ENCODE peak calls at places on chromosomes 7 and 10, in nine cellular contexts. One of them, this sample, is unnamed.

GRCh38 chr7:144854839-144855424 is 19.1 kb upstream of the TPK1 start:
- DNase-seq in fibroblast of lung: peak
- DNase-seq in brain microvascular endothelial cell: peak
- DNase-seq in AG09319: no peak
- DNase-seq in CD8-positive, alpha-beta T cell: no peak
- DNase-seq in hepatocyte: peak
- DNase-seq in psoas muscle: no peak
- DNase-seq in fibroblast of pulmonary artery: peak
- DNase-seq in mesothelial cell of epicardium: no peak
- DNase-seq in this sample: no peak

GRCh38 chr10:84818956-84819355 is 490.6 kb downstream of the CCSER2 start:
- DNase-seq in hepatocyte: no peak
- DNase-seq in psoas muscle: no peak
- DNase-seq in fibroblast of pulmonary artery: no peak
- DNase-seq in fibroblast of lung: no peak
- DNase-seq in mesothelial cell of epicardium: no peak
- DNase-seq in CD8-positive, alpha-beta T cell: no peak
- DNase-seq in brain microvascular endothelial cell: no peak
- DNase-seq in AG09319: no peak
- DNase-seq in this sample: no peak

GRCh38 chr7:79810945-79811344 is 323.7 kb upstream of the GNAI1 start:
- DNase-seq in CD8-positive, alpha-beta T cell: no peak
- DNase-seq in psoas muscle: no peak
- DNase-seq in brain microvascular endothelial cell: no peak
- DNase-seq in hepatocyte: no peak
- DNase-seq in mesothelial cell of epicardium: no peak
- DNase-seq in fibroblast of lung: peak
- DNase-seq in fibroblast of pulmonary artery: peak
- DNase-seq in AG09319: no peak
- DNase-seq in this sample: no peak

GRCh38 chr7:55069271-55069792 is 50.5 kb downstream of the EGFR start:
- DNase-seq in psoas muscle: no peak
- DNase-seq in mesothelial cell of epicardium: no peak
- DNase-seq in fibroblast of lung: no peak
- DNase-seq in hepatocyte: no peak
- DNase-seq in brain microvascular endothelial cell: no peak
- DNase-seq in AG09319: no peak
- DNase-seq in CD8-positive, alpha-beta T cell: no peak
- DNase-seq in fibroblast of pulmonary artery: no peak
- DNase-seq in this sample: no peak

GRCh38 chr7:133052357-133052756 is 29.5 kb downstream of the CHCHD3 start:
- DNase-seq in mesothelial cell of epicardium: no peak
- DNase-seq in fibroblast of pulmonary artery: no peak
- DNase-seq in CD8-positive, alpha-beta T cell: no peak
- DNase-seq in psoas muscle: no peak
- DNase-seq in fibroblast of lung: no peak
- DNase-seq in AG09319: no peak
- DNase-seq in hepatocyte: no peak
- DNase-seq in brain microvascular endothelial cell: no peak
- DNase-seq in this sample: no peak

GRCh38 chr10:129941199-129942018 is 22.7 kb downstream of the EBF3 start:
- DNase-seq in brain microvascular endothelial cell: no peak
- DNase-seq in AG09319: no peak
- DNase-seq in psoas muscle: no peak
- DNase-seq in mesothelial cell of epicardium: no peak
- DNase-seq in CD8-positive, alpha-beta T cell: no peak
- DNase-seq in fibroblast of lung: no peak
- DNase-seq in hepatocyte: no peak
- DNase-seq in fibroblast of pulmonary artery: no peak
- DNase-seq in this sample: no peak

GRCh38 chr10:1416456-1417037 is 320.8 kb downstream of the ADARB2 start:
- DNase-seq in hepatocyte: no peak
- DNase-seq in brain microvascular endothelial cell: no peak
- DNase-seq in fibroblast of pulmonary artery: no peak
- DNase-seq in fibroblast of lung: no peak
- DNase-seq in AG09319: no peak
- DNase-seq in psoas muscle: no peak
- DNase-seq in CD8-positive, alpha-beta T cell: peak
- DNase-seq in mesothelial cell of epicardium: no peak
- DNase-seq in this sample: no peak

GRCh38 chr10:100904903-100905302 is 7.9 kb upstream of the SLF2 start:
- DNase-seq in fibroblast of lung: no peak
- DNase-seq in psoas muscle: no peak
- DNase-seq in hepatocyte: no peak
- DNase-seq in brain microvascular endothelial cell: no peak
- DNase-seq in CD8-positive, alpha-beta T cell: no peak
- DNase-seq in mesothelial cell of epicardium: no peak
- DNase-seq in AG09319: no peak
- DNase-seq in fibroblast of pulmonary artery: no peak
- DNase-seq in this sample: no peak

GRCh38 chr10:93844979-93845626 is 48.7 kb upstream of the SLC35G1 start:
- DNase-seq in mesothelial cell of epicardium: no peak
- DNase-seq in AG09319: no peak
- DNase-seq in brain microvascular endothelial cell: no peak
- DNase-seq in psoas muscle: no peak
- DNase-seq in fibroblast of pulmonary artery: no peak
- DNase-seq in hepatocyte: no peak
- DNase-seq in fibroblast of lung: no peak
- DNase-seq in CD8-positive, alpha-beta T cell: no peak
- DNase-seq in this sample: no peak

GRCh38 chr7:31033674-31034073 is 18.4 kb upstream of the ADCYAP1R1 start:
- DNase-seq in mesothelial cell of epicardium: no peak
- DNase-seq in brain microvascular endothelial cell: no peak
- DNase-seq in fibroblast of lung: no peak
- DNase-seq in psoas muscle: no peak
- DNase-seq in hepatocyte: no peak
- DNase-seq in AG09319: no peak
- DNase-seq in CD8-positive, alpha-beta T cell: no peak
- DNase-seq in fibroblast of pulmonary artery: no peak
- DNase-seq in this sample: no peak

GRCh38 chr7:2821161-2821841 is 22.8 kb downstream of the GNA12 start:
- DNase-seq in hepatocyte: no peak
- DNase-seq in fibroblast of pulmonary artery: peak
- DNase-seq in mesothelial cell of epicardium: no peak
- DNase-seq in brain microvascular endothelial cell: no peak
- DNase-seq in AG09319: no peak
- DNase-seq in psoas muscle: no peak
- DNase-seq in CD8-positive, alpha-beta T cell: no peak
- DNase-seq in fibroblast of lung: peak
- DNase-seq in this sample: no peak

GRCh38 chr10:68105820-68106219 is 3.5 kb upstream of the MYPN start:
- DNase-seq in fibroblast of lung: peak
- DNase-seq in fibroblast of pulmonary artery: peak
- DNase-seq in mesothelial cell of epicardium: no peak
- DNase-seq in hepatocyte: no peak
- DNase-seq in AG09319: no peak
- DNase-seq in brain microvascular endothelial cell: peak
- DNase-seq in psoas muscle: no peak
- DNase-seq in CD8-positive, alpha-beta T cell: no peak
- DNase-seq in this sample: no peak

GRCh38 chr10:74923556-74923955 is 97.2 kb downstream of the KAT6B start:
- DNase-seq in fibroblast of pulmonary artery: no peak
- DNase-seq in hepatocyte: no peak
- DNase-seq in fibroblast of lung: peak
- DNase-seq in CD8-positive, alpha-beta T cell: no peak
- DNase-seq in psoas muscle: no peak
- DNase-seq in brain microvascular endothelial cell: no peak
- DNase-seq in AG09319: no peak
- DNase-seq in mesothelial cell of epicardium: no peak
- DNase-seq in this sample: no peak

GRCh38 chr7:91240546-91240945 is 23.7 kb upstream of the FZD1 start:
- DNase-seq in psoas muscle: no peak
- DNase-seq in mesothelial cell of epicardium: no peak
- DNase-seq in fibroblast of pulmonary artery: peak
- DNase-seq in fibroblast of lung: peak
- DNase-seq in AG09319: peak
- DNase-seq in brain microvascular endothelial cell: no peak
- DNase-seq in hepatocyte: no peak
- DNase-seq in CD8-positive, alpha-beta T cell: no peak
- DNase-seq in this sample: no peak

GRCh38 chr10:106474891-106475290 is 689.6 kb downstream of the SORCS1 start:
- DNase-seq in hepatocyte: no peak
- DNase-seq in mesothelial cell of epicardium: no peak
- DNase-seq in psoas muscle: no peak
- DNase-seq in fibroblast of lung: no peak
- DNase-seq in fibroblast of pulmonary artery: no peak
- DNase-seq in AG09319: peak
- DNase-seq in brain microvascular endothelial cell: no peak
- DNase-seq in CD8-positive, alpha-beta T cell: no peak
- DNase-seq in this sample: no peak

GRCh38 chr10:80454526-80455460 is 683 bp downstream of the TSPAN14 start:
- DNase-seq in mesothelial cell of epicardium: no peak
- DNase-seq in fibroblast of lung: peak
- DNase-seq in AG09319: no peak
- DNase-seq in hepatocyte: peak
- DNase-seq in fibroblast of pulmonary artery: peak
- DNase-seq in CD8-positive, alpha-beta T cell: peak
- DNase-seq in psoas muscle: peak
- DNase-seq in brain microvascular endothelial cell: no peak
- DNase-seq in this sample: no peak

GRCh38 chr10:36578306-36578705 is 547.1 kb upstream of the ANKRD30A start:
- DNase-seq in CD8-positive, alpha-beta T cell: no peak
- DNase-seq in fibroblast of lung: peak
- DNase-seq in fibroblast of pulmonary artery: peak
- DNase-seq in mesothelial cell of epicardium: no peak
- DNase-seq in hepatocyte: no peak
- DNase-seq in AG09319: no peak
- DNase-seq in brain microvascular endothelial cell: peak
- DNase-seq in psoas muscle: no peak
- DNase-seq in this sample: no peak

GRCh38 chr10:114103286-114103685 is 59.6 kb downstream of the ADRB1 start:
- DNase-seq in fibroblast of lung: peak
- DNase-seq in hepatocyte: peak
- DNase-seq in CD8-positive, alpha-beta T cell: no peak
- DNase-seq in fibroblast of pulmonary artery: peak
- DNase-seq in mesothelial cell of epicardium: no peak
- DNase-seq in brain microvascular endothelial cell: peak
- DNase-seq in AG09319: peak
- DNase-seq in psoas muscle: no peak
- DNase-seq in this sample: peak

GRCh38 chr7:123918309-123918708 is 6.7 kb upstream of the SPAM1 start:
- DNase-seq in fibroblast of lung: no peak
- DNase-seq in AG09319: no peak
- DNase-seq in CD8-positive, alpha-beta T cell: no peak
- DNase-seq in psoas muscle: no peak
- DNase-seq in brain microvascular endothelial cell: no peak
- DNase-seq in fibroblast of pulmonary artery: no peak
- DNase-seq in hepatocyte: no peak
- DNase-seq in mesothelial cell of epicardium: no peak
- DNase-seq in this sample: no peak

GRCh38 chr7:123917878-123918277 is 7.2 kb upstream of the SPAM1 start:
- DNase-seq in AG09319: no peak
- DNase-seq in fibroblast of lung: no peak
- DNase-seq in hepatocyte: no peak
- DNase-seq in fibroblast of pulmonary artery: no peak
- DNase-seq in psoas muscle: no peak
- DNase-seq in mesothelial cell of epicardium: no peak
- DNase-seq in CD8-positive, alpha-beta T cell: no peak
- DNase-seq in brain microvascular endothelial cell: no peak
- DNase-seq in this sample: no peak

GRCh38 chr7:123916240-123916724 is 8.8 kb upstream of the SPAM1 start:
- DNase-seq in CD8-positive, alpha-beta T cell: no peak
- DNase-seq in psoas muscle: no peak
- DNase-seq in hepatocyte: peak
- DNase-seq in AG09319: no peak
- DNase-seq in fibroblast of pulmonary artery: peak
- DNase-seq in fibroblast of lung: peak
- DNase-seq in brain microvascular endothelial cell: no peak
- DNase-seq in mesothelial cell of epicardium: no peak
- DNase-seq in this sample: no peak
- TF ChIP-seq CTCF in CD8-positive, alpha-beta T cell: no peak
- TF ChIP-seq CTCF in psoas muscle: peak
- TF ChIP-seq CTCF in hepatocyte: peak
- TF ChIP-seq CTCF in AG09319: no peak
- TF ChIP-seq CTCF in fibroblast of pulmonary artery: peak
- TF ChIP-seq CTCF in fibroblast of lung: no peak
- TF ChIP-seq CTCF in brain microvascular endothelial cell: peak
- TF ChIP-seq CTCF in mesothelial cell of epicardium: no peak
- TF ChIP-seq CTCF in this sample: peak

DNA sequence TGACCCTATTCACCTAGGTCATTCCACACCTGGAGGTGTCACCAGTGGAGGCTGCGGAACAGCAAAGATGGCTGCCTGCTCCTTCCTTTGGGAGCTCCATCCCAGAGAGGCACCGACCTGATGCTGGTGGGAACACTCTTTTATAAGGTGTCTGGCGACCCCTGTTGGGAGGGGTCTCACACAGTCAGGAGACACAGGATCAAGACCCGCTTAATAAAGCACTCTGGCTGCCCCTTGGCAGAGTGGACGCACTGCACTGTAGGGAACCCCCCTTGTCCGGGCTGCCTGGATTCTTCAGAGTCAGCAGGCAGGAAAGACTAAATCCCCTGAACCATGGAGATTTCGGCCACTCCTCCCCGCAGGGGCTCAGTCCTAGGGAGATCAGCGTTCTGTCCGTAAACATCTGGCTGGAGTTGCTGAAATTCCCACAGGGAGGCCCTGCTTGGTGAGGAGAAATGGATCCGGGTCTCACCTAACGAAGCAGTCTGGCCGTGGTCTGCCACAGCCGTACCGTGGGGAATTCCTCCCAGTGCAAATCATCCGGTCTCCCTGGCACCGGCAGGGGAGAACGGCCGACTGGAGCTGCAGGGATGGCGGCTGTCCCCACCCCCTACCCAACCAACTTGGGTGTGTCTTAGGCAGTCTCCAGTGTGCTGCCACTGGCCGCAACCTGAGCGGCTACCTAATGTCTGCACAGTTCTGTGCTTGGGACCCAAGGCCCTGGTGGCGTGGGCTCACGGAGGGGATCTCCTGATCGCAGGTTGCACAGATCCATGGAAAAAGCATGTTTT is 66.1 kb downstream of the LSMEM1 start:
- DNase-seq in AG09319: no peak
- DNase-seq in CD8-positive, alpha-beta T cell: no peak
- DNase-seq in hepatocyte: no peak
- DNase-seq in fibroblast of lung: no peak
- DNase-seq in brain microvascular endothelial cell: no peak
- DNase-seq in mesothelial cell of epicardium: no peak
- DNase-seq in fibroblast of pulmonary artery: peak
- DNase-seq in psoas muscle: no peak
- DNase-seq in this sample: no peak
- TF ChIP-seq CTCF in AG09319: peak
- TF ChIP-seq CTCF in CD8-positive, alpha-beta T cell: no peak
- TF ChIP-seq CTCF in hepatocyte: no peak
- TF ChIP-seq CTCF in fibroblast of lung: no peak
- TF ChIP-seq CTCF in brain microvascular endothelial cell: peak
- TF ChIP-seq CTCF in mesothelial cell of epicardium: no peak
- TF ChIP-seq CTCF in fibroblast of pulmonary artery: no peak
- TF ChIP-seq CTCF in psoas muscle: no peak
- TF ChIP-seq CTCF in this sample: no peak

GRCh38 chr7:105643384-105643783 is 62.1 kb upstream of the EFCAB10 start:
- DNase-seq in CD8-positive, alpha-beta T cell: no peak
- DNase-seq in AG09319: no peak
- DNase-seq in hepatocyte: no peak
- DNase-seq in brain microvascular endothelial cell: peak
- DNase-seq in psoas muscle: peak
- DNase-seq in mesothelial cell of epicardium: no peak
- DNase-seq in fibroblast of lung: peak
- DNase-seq in fibroblast of pulmonary artery: peak
- DNase-seq in this sample: no peak
- TF ChIP-seq CTCF in CD8-positive, alpha-beta T cell: no peak
- TF ChIP-seq CTCF in AG09319: no peak
- TF ChIP-seq CTCF in hepatocyte: no peak
- TF ChIP-seq CTCF in brain microvascular endothelial cell: peak
- TF ChIP-seq CTCF in psoas muscle: peak
- TF ChIP-seq CTCF in mesothelial cell of epicardium: no peak
- TF ChIP-seq CTCF in fibroblast of lung: no peak
- TF ChIP-seq CTCF in fibroblast of pulmonary artery: peak
- TF ChIP-seq CTCF in this sample: no peak

GRCh38 chr7:51457079-51457478 is 140.5 kb upstream of the COBL start:
- DNase-seq in CD8-positive, alpha-beta T cell: no peak
- DNase-seq in mesothelial cell of epicardium: no peak
- DNase-seq in hepatocyte: no peak
- DNase-seq in AG09319: no peak
- DNase-seq in fibroblast of pulmonary artery: no peak
- DNase-seq in brain microvascular endothelial cell: no peak
- DNase-seq in fibroblast of lung: no peak
- DNase-seq in psoas muscle: no peak
- DNase-seq in this sample: peak
- TF ChIP-seq CTCF in CD8-positive, alpha-beta T cell: no peak
- TF ChIP-seq CTCF in mesothelial cell of epicardium: no peak
- TF ChIP-seq CTCF in hepatocyte: no peak
- TF ChIP-seq CTCF in AG09319: no peak
- TF ChIP-seq CTCF in fibroblast of pulmonary artery: no peak
- TF ChIP-seq CTCF in brain microvascular endothelial cell: no peak
- TF ChIP-seq CTCF in fibroblast of lung: no peak
- TF ChIP-seq CTCF in psoas muscle: no peak
- TF ChIP-seq CTCF in this sample: no peak